ENCODE peak calls at places on chromosomes 2 and 18, in ten cellular contexts. One of them, this sample, is unnamed.

GRCh38 chr2:239595711-239596110 is 194.9 kb upstream of the HDAC4 start:
- DNase-seq in ascending aorta: no peak
- DNase-seq in GM23338: no peak
- DNase-seq in breast epithelium: peak; percentile 28
- DNase-seq in A673: no peak
- DNase-seq in A549: no peak
- DNase-seq in IMR-90: no peak
- DNase-seq in OCI-LY7: no peak
- DNase-seq in uterus: peak; percentile 6
- DNase-seq in colonic mucosa: peak; percentile 9
- DNase-seq in this sample: no peak

GRCh38 chr2:16318474-16319195 is 347.0 kb downstream of the CYRIA start:
- DNase-seq in GM23338: peak; percentile 12
- DNase-seq in uterus: no peak
- DNase-seq in colonic mucosa: no peak
- DNase-seq in OCI-LY7: no peak
- DNase-seq in ascending aorta: no peak
- DNase-seq in breast epithelium: no peak
- DNase-seq in A673: no peak
- DNase-seq in IMR-90: no peak
- DNase-seq in A549: no peak
- DNase-seq in this sample: no peak

GRCh38 chr2:112474844-112475486 is 7.0 kb upstream of the TTL start:
- DNase-seq in A673: no peak
- DNase-seq in breast epithelium: no peak
- DNase-seq in colonic mucosa: no peak
- DNase-seq in A549: no peak
- DNase-seq in GM23338: no peak
- DNase-seq in IMR-90: peak; percentile 62
- DNase-seq in uterus: no peak
- DNase-seq in OCI-LY7: no peak
- DNase-seq in ascending aorta: no peak
- DNase-seq in this sample: no peak

GRCh38 chr18:45938488-45938935 is 28.6 kb downstream of the EPG5 start:
- DNase-seq in GM23338: no peak
- DNase-seq in uterus: no peak
- DNase-seq in A549: no peak
- DNase-seq in IMR-90: no peak
- DNase-seq in breast epithelium: no peak
- DNase-seq in A673: no peak
- DNase-seq in ascending aorta: no peak
- DNase-seq in OCI-LY7: no peak
- DNase-seq in colonic mucosa: no peak
- DNase-seq in this sample: no peak

GRCh38 chr18:41767960-41768359 is 187.1 kb upstream of the PIK3C3 start:
- DNase-seq in GM23338: peak; percentile 29
- DNase-seq in A549: no peak
- DNase-seq in colonic mucosa: no peak
- DNase-seq in OCI-LY7: no peak
- DNase-seq in IMR-90: peak; percentile 48
- DNase-seq in breast epithelium: no peak
- DNase-seq in A673: peak; percentile 41
- DNase-seq in uterus: no peak
- DNase-seq in ascending aorta: no peak
- DNase-seq in this sample: no peak

GRCh38 chr2:221480251-221480650 is 91.9 kb downstream of the EPHA4 start:
- DNase-seq in IMR-90: no peak
- DNase-seq in GM23338: no peak
- DNase-seq in colonic mucosa: no peak
- DNase-seq in OCI-LY7: no peak
- DNase-seq in A673: no peak
- DNase-seq in ascending aorta: no peak
- DNase-seq in A549: no peak
- DNase-seq in uterus: no peak
- DNase-seq in breast epithelium: no peak
- DNase-seq in this sample: no peak

GRCh38 chr2:35585972-35586371 is 769.6 kb upstream of the CRIM1 start:
- DNase-seq in breast epithelium: no peak
- DNase-seq in colonic mucosa: no peak
- DNase-seq in uterus: no peak
- DNase-seq in A549: no peak
- DNase-seq in ascending aorta: no peak
- DNase-seq in IMR-90: no peak
- DNase-seq in A673: no peak
- DNase-seq in GM23338: peak; percentile 30
- DNase-seq in OCI-LY7: peak; percentile 14
- DNase-seq in this sample: no peak

GRCh38 chr2:48795065-48795464 is 39.5 kb upstream of the LHCGR start:
- DNase-seq in OCI-LY7: no peak
- DNase-seq in IMR-90: no peak
- DNase-seq in breast epithelium: no peak
- DNase-seq in colonic mucosa: no peak
- DNase-seq in A673: no peak
- DNase-seq in A549: no peak
- DNase-seq in uterus: no peak
- DNase-seq in ascending aorta: no peak
- DNase-seq in GM23338: no peak
- DNase-seq in this sample: no peak

GRCh38 chr2:19799881-19800780 is 101.7 kb downstream of the TTC32 start:
- DNase-seq in uterus: no peak
- DNase-seq in OCI-LY7: no peak
- DNase-seq in A549: no peak
- DNase-seq in GM23338: no peak
- DNase-seq in A673: no peak
- DNase-seq in colonic mucosa: no peak
- DNase-seq in breast epithelium: no peak
- DNase-seq in IMR-90: no peak
- DNase-seq in ascending aorta: no peak
- DNase-seq in this sample: no peak

GRCh38 chr2:19804861-19805260 is 96.9 kb downstream of the TTC32 start:
- DNase-seq in GM23338: no peak
- DNase-seq in OCI-LY7: no peak
- DNase-seq in A673: no peak
- DNase-seq in IMR-90: no peak
- DNase-seq in ascending aorta: no peak
- DNase-seq in breast epithelium: no peak
- DNase-seq in uterus: no peak
- DNase-seq in colonic mucosa: no peak
- DNase-seq in A549: no peak
- DNase-seq in this sample: no peak

GRCh38 chr2:19800796-19801195 is 101.0 kb downstream of the TTC32 start:
- DNase-seq in colonic mucosa: no peak
- DNase-seq in breast epithelium: no peak
- DNase-seq in GM23338: no peak
- DNase-seq in A673: no peak
- DNase-seq in OCI-LY7: no peak
- DNase-seq in ascending aorta: no peak
- DNase-seq in IMR-90: no peak
- DNase-seq in A549: no peak
- DNase-seq in uterus: no peak
- DNase-seq in this sample: no peak

GRCh38 chr2:19802088-19802806 is 99.5 kb downstream of the TTC32 start:
- DNase-seq in IMR-90: peak; percentile 50
- DNase-seq in breast epithelium: no peak
- DNase-seq in A549: no peak
- DNase-seq in ascending aorta: no peak
- DNase-seq in colonic mucosa: no peak
- DNase-seq in uterus: no peak
- DNase-seq in OCI-LY7: no peak
- DNase-seq in GM23338: no peak
- DNase-seq in A673: no peak
- DNase-seq in this sample: no peak

DNA sequence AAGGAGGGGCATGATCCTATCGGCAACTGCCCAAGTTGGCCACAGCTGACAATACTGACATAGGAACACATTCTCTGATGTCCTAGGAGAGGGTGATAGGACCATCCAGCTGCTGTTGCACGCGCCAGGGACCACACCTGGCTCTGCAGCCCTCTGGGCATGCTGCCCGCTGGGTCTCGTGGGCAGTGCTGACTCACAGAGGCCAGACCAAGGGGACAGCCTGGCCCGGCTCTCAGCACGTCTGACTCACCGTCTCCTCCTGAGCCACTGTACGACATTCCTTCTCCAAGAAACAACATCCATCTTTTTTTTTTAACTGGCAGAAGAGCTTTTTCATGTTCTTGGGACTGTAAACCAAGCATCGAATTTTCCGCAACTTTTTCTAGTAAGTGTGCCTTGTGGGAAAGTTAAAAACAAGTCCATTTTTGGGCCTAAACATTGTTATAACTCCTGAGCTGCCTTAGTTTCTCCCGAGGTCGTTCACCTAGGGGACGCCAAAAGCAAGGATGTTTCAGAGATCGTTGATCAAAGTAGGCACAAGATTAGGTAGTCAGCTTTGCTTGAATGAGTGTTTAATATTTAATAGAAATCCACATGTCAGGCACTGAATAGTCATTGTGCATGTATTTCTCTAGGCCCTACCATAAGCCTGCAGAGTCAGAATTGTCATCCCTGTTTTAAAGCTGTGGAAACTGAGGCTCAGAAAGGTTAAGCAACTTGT is 100.3 kb downstream of the TTC32 start:
- DNase-seq in uterus: peak; percentile 87
- DNase-seq in breast epithelium: peak; percentile 55
- DNase-seq in OCI-LY7: no peak
- DNase-seq in GM23338: no peak
- DNase-seq in ascending aorta: peak; percentile 91
- DNase-seq in A673: no peak
- DNase-seq in IMR-90: peak; percentile 98
- DNase-seq in colonic mucosa: no peak
- DNase-seq in A549: peak; percentile 95
- DNase-seq in this sample: no peak
- H3K4me1 ChIP-seq in uterus: peaks cover 8% of the 10 kb centered on the region
- H3K4me1 ChIP-seq in breast epithelium: no peaks in the 10 kb centered on the region
- H3K4me1 ChIP-seq in OCI-LY7: no peaks in the 10 kb centered on the region
- H3K4me1 ChIP-seq in GM23338: no peaks in the 10 kb centered on the region
- H3K4me1 ChIP-seq in ascending aorta: peaks cover 20% of the 10 kb centered on the region
- H3K4me1 ChIP-seq in A673: no peaks in the 10 kb centered on the region
- H3K4me1 ChIP-seq in IMR-90: peaks cover 18% of the 10 kb centered on the region
- H3K4me1 ChIP-seq in colonic mucosa: no peaks in the 10 kb centered on the region
- H3K4me1 ChIP-seq in A549: peaks cover 31% of the 10 kb centered on the region
- H3K4me1 ChIP-seq in this sample: no peaks in the 10 kb centered on the region

DNA sequence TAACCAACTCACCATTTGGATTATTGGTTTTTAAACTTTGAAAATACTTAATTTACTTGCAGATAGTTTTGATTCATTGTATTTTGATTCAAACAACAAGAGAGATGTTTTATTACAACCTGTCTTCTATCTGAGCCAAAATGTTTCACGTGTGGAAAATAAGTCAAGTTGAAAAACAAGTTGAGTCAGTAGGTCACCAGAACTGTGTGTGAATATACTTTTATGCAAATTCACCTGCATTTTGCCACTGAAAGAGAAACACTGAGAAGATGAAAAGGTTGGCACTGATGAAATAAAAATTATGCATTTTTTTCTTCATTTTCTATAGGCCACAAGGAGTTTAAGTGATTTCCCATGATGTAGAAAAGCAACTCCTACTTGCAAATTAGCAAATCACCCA is 68.3 kb downstream of the ICOS start:
- DNase-seq in OCI-LY7: no peak
- DNase-seq in GM23338: no peak
- DNase-seq in colonic mucosa: no peak
- DNase-seq in breast epithelium: no peak
- DNase-seq in ascending aorta: no peak
- DNase-seq in uterus: no peak
- DNase-seq in A549: no peak
- DNase-seq in A673: no peak
- DNase-seq in IMR-90: no peak
- DNase-seq in this sample: no peak
- H3K27ac ChIP-seq in OCI-LY7: no peak overlapping the region
- H3K27ac ChIP-seq in GM23338: no peak overlapping the region
- H3K27ac ChIP-seq in colonic mucosa: no peak overlapping the region
- H3K27ac ChIP-seq in breast epithelium: no peak overlapping the region
- H3K27ac ChIP-seq in ascending aorta: no peak overlapping the region
- H3K27ac ChIP-seq in uterus: no peak overlapping the region
- H3K27ac ChIP-seq in A549: no peak overlapping the region
- H3K27ac ChIP-seq in A673: no peak overlapping the region
- H3K27ac ChIP-seq in IMR-90: no peak overlapping the region
- H3K27ac ChIP-seq in this sample: no peak overlapping the region

DNA sequence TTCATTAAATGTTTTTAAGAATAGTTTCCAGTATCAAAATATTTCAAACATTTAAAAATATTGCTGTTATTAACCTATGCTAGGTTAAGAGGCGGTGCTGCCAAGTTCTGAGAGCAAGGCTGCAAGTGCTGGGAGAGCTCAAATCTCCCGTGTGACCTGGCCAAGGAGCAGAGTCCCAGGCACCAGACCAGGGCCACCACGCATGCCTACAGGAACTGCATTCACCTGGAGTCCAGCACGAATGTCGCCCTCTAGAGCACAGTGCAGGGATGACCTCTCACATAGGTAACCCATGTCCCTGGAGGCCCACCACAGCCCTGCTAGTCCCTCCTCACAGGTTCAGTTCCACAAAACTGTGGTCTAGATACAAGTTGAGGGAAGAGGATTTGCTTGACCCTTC is 120.4 kb upstream of the POU3F3 start:
- DNase-seq in IMR-90: no peak
- DNase-seq in colonic mucosa: peak; percentile 27
- DNase-seq in A549: peak; percentile 7
- DNase-seq in OCI-LY7: peak; percentile 52
- DNase-seq in ascending aorta: no peak
- DNase-seq in A673: peak; percentile 5
- DNase-seq in GM23338: peak; percentile 81
- DNase-seq in uterus: no peak
- DNase-seq in breast epithelium: no peak
- DNase-seq in this sample: no peak
- TF ChIP-seq CTCF in IMR-90: no peak
- TF ChIP-seq CTCF in colonic mucosa: no peak
- TF ChIP-seq CTCF in A549: no peak
- TF ChIP-seq CTCF in OCI-LY7: peak; percentile 74
- TF ChIP-seq CTCF in ascending aorta: no peak
- TF ChIP-seq CTCF in A673: peak; percentile 51
- TF ChIP-seq CTCF in GM23338: peak; percentile 95
- TF ChIP-seq CTCF in uterus: no peak
- TF ChIP-seq CTCF in breast epithelium: no peak
- TF ChIP-seq CTCF in this sample: no peak

DNA sequence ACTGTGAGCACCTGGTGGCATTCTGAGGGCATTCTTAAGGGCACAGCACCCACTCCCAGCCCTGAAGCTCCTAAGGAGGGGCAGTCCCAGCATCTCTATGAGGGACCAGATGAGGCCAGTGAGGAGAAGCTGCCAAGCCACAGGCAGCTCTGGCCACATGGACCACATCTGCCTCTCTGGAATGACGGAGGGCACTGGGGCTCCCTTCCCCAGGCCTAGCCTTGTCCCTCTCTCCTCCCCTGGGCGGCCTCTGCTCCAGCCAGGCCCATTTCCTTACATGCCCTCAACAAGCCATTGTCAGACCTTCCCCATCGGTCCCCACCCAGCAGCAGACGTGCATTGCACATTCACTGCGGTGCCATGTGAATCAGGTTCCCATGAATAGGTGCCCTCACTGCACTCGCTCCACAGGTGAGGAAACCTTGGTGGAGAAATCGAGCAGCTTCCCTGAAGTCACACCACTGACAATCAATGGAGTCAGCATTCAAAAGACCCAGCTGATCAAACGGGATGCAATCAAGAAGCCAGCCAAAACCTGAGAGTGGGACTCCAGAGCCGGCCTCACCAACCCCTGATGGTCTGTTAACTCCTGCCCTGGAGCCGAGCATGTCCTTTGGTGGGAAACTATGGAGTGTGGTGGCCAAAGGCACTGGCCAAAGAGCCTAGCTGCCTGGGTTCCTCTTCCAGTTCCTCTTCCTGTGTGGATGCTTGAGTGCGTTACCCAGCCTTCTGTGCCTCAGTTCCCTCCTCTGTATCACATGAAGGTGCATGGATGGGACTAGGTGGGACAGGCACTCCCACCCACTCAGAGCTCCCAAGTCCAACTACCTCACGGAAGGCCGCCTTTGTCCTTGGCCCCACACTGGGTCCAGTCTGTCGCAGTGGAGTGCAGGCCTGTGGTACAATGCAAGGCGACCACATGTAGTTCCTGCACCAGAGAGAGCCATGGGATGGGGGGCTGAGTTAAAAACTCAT is 147.3 kb downstream of the ZFP36L2 start:
- DNase-seq in uterus: no peak
- DNase-seq in A549: no peak
- DNase-seq in GM23338: no peak
- DNase-seq in breast epithelium: no peak
- DNase-seq in IMR-90: peak; percentile 41
- DNase-seq in OCI-LY7: no peak
- DNase-seq in colonic mucosa: no peak
- DNase-seq in ascending aorta: no peak
- DNase-seq in A673: no peak
- DNase-seq in this sample: no peak
- H3K4me1 ChIP-seq in uterus: peaks cover 20% of the 10 kb centered on the region
- H3K4me1 ChIP-seq in A549: peaks cover 56% of the 10 kb centered on the region
- H3K4me1 ChIP-seq in GM23338: peaks cover 6% of the 10 kb centered on the region
- H3K4me1 ChIP-seq in breast epithelium: peaks cover 46% of the 10 kb centered on the region
- H3K4me1 ChIP-seq in IMR-90: peaks cover 53% of the 10 kb centered on the region
- H3K4me1 ChIP-seq in OCI-LY7: no peaks in the 10 kb centered on the region
- H3K4me1 ChIP-seq in colonic mucosa: no peaks in the 10 kb centered on the region
- H3K4me1 ChIP-seq in ascending aorta: peaks cover 32% of the 10 kb centered on the region
- H3K4me1 ChIP-seq in A673: peaks cover 42% of the 10 kb centered on the region
- H3K4me1 ChIP-seq in this sample: peaks cover 6% of the 10 kb centered on the region

This sample was measured in CD8-positive, alpha-beta T cell.